ENCODE peak calls at places on chromosomes 6 and 20, in eight cellular contexts. C is MM.1S, S is left ventricle myocardium inferior, T is right cardiac atrium, M is breast epithelium, G is adrenal gland, U is upper lobe of right lung, J is HCT116. H is an unnamed sample.

GRCh38 chr20:33668087-33668790 is 1.5 kb downstream of the ACTL10 start:
- DNase-seq in C (no peak), S (peak), T (no peak), M (no peak), G (peak), U (no peak), J (no peak), H (no peak)

GRCh38 chr6:138386897-138387296 is 9.2 kb downstream of the SMIM28 start:
- DNase-seq in C (no peak), S (no peak), T (no peak), M (no peak), G (no peak), U (no peak), J (no peak), H (no peak)

GRCh38 chr6:14851286-14851685 is 394.6 kb upstream of the JARID2 start:
- DNase-seq in C (no peak), S (no peak), T (no peak), M (no peak), G (no peak), U (no peak), J (no peak), H (no peak)

GRCh38 chr6:7262037-7262461 is 51.0 kb downstream of the SSR1 start:
- DNase-seq in C (no peak), S (peak), T (peak), M (no peak), G (peak), U (no peak), J (no peak), H (no peak)

GRCh38 chr6:65566117-65566516 is 140.9 kb downstream of the EYS start:
- DNase-seq in C (no peak), S (no peak), T (no peak), M (no peak), G (no peak), U (no peak), J (no peak), H (no peak)

GRCh38 chr20:48619126-48620101 is 208.4 kb downstream of the PREX1 start:
- DNase-seq in C (no peak), S (peak), T (peak), M (peak), G (peak), U (peak), J (no peak), H (no peak)

GRCh38 chr20:37596890-37597539 is 69.3 kb upstream of the BLCAP start:
- DNase-seq in C (no peak), S (no peak), T (no peak), M (no peak), G (no peak), U (no peak), J (no peak), H (no peak)

GRCh38 chr6:87118054-87118453 is 23.1 kb upstream of the CGA start:
- DNase-seq in C (no peak), S (no peak), T (no peak), M (no peak), G (no peak), U (no peak), J (peak), H (no peak)

GRCh38 chr6:14656676-14657075 is 539.1 kb downstream of the CD83 start:
- DNase-seq in C (no peak), S (no peak), T (no peak), M (no peak), G (no peak), U (no peak), J (no peak), H (no peak)

GRCh38 chr6:105553174-105553573 is 150.3 kb upstream of the PREP start:
- DNase-seq in C (no peak), S (no peak), T (no peak), M (no peak), G (no peak), U (no peak), J (no peak), H (no peak)

GRCh38 chr20:42277203-42277602 is 659.0 kb upstream of the CHD6 start:
- DNase-seq in C (no peak), S (no peak), T (no peak), M (no peak), G (peak), U (no peak), J (no peak), H (no peak)

GRCh38 chr6:11025911-11026635 is 18.0 kb downstream of the ELOVL2 start:
- DNase-seq in C (peak), S (no peak), T (no peak), M (no peak), G (no peak), U (no peak), J (no peak), H (no peak)

GRCh38 chr6:135753196-135753595 is 98.3 kb upstream of the PDE7B start:
- DNase-seq in C (no peak), S (no peak), T (no peak), M (no peak), G (no peak), U (no peak), J (no peak), H (no peak)

GRCh38 chr6:4804095-4804494 is 27.9 kb downstream of the CDYL start:
- DNase-seq in C (no peak), S (no peak), T (no peak), M (no peak), G (no peak), U (no peak), J (no peak), H (no peak)

GRCh38 chr6:111291334-111291705 is 191.7 kb downstream of the REV3L start:
- DNase-seq in C (no peak), S (no peak), T (no peak), M (no peak), G (no peak), U (no peak), J (no peak), H (no peak)
- H3K27ac ChIP-seq in C (no peak), S (no peak), T (no peak), M (no peak), G (no peak), U (no peak), J (no peak), H (no peak)

DNA sequence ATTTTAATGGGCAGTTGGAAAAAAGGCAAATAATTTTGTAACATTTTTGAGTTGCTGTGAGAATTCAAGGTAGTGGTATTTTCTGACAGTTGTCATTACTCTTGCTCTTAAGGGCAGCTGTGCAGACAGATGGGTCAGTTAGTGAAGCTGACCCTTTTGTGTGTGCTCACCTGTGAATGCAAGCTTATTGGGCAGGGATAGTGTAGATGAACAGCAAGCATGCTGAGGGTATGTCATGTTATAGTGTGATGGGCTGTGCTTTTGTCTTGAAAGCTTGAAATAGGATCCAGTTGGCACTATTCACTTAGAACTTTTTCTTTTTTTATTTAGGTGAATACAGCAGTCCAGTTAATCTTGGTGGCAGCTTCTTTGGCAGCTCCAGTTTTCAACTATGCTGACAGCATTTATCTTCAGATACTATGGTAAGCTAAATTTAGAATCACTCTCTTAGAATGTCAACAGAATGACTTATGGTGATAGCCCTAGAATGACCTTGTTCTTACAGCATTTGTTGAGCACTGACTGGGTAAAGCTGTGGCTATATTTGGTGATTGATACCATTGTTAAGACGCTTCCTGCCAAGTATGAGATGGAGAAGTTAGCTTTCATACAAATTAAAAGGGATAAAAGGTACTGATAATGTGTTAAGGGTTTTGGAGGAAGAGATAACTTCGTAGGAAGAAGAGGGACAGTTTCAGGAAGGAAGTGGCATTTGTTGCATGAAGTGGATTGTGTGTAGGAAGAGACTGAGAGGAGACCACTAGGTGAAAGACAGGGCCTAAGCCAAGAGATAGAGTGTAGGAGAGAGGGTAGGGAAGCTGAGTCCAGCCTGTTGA is 19.5 kb downstream of the LRRN4 start:
- DNase-seq in C (peak), S (no peak), T (no peak), M (no peak), G (no peak), U (no peak), J (no peak), H (no peak)
- H3K27ac ChIP-seq in C (peak), S (peak), T (peak), M (no peak), G (no peak), U (no peak), J (no peak), H (no peak)

GRCh38 chr20:64066984-64067605 is 4.1 kb downstream of the TCEA2 start:
- DNase-seq in C (no peak), S (no peak), T (no peak), M (no peak), G (no peak), U (no peak), J (no peak), H (no peak)

GRCh38 chr20:64063389-64064144 is 569 bp downstream of the TCEA2 start:
- DNase-seq in C (no peak), S (no peak), T (peak), M (peak), G (peak), U (no peak), J (no peak), H (no peak)

GRCh38 chr20:64064145-64064698 is 1.2 kb downstream of the TCEA2 start:
- DNase-seq in C (no peak), S (no peak), T (no peak), M (no peak), G (peak), U (no peak), J (peak), H (no peak)

GRCh38 chr20:64065973-64066341 is 3.0 kb downstream of the TCEA2 start:
- DNase-seq in C (peak), S (no peak), T (no peak), M (no peak), G (no peak), U (no peak), J (peak), H (no peak)

GRCh38 chr20:64065062-64065972 is 2.3 kb downstream of the TCEA2 start:
- DNase-seq in C (peak), S (no peak), T (no peak), M (no peak), G (no peak), U (no peak), J (no peak), H (no peak)
- H3K27ac ChIP-seq in C (peak), S (no peak), T (no peak), M (no peak), G (no peak), U (no peak), J (peak), H (no peak)

GRCh38 chr6:157762636-157763035 is 60.4 kb upstream of the SNX9 start:
- DNase-seq in C (no peak), S (no peak), T (no peak), M (no peak), G (no peak), U (no peak), J (no peak), H (no peak)

GRCh38 chr6:157761926-157762325 is 61.1 kb upstream of the SNX9 start:
- DNase-seq in C (no peak), S (no peak), T (no peak), M (no peak), G (peak), U (no peak), J (no peak), H (no peak)

GRCh38 chr6:157760137-157760536 is 62.9 kb upstream of the SNX9 start:
- DNase-seq in C (no peak), S (no peak), T (no peak), M (no peak), G (no peak), U (no peak), J (no peak), H (no peak)

GRCh38 chr6:157760589-157761330 is 62.3 kb upstream of the SNX9 start:
- DNase-seq in C (no peak), S (no peak), T (no peak), M (no peak), G (no peak), U (no peak), J (no peak), H (no peak)

GRCh38 chr6:157761331-157761921 is 61.6 kb upstream of the SNX9 start:
- DNase-seq in C (no peak), S (no peak), T (no peak), M (no peak), G (no peak), U (no peak), J (no peak), H (no peak)
- H3K27ac ChIP-seq in C (no peak), S (no peak), T (no peak), M (peak), G (no peak), U (no peak), J (no peak), H (no peak)

DNA sequence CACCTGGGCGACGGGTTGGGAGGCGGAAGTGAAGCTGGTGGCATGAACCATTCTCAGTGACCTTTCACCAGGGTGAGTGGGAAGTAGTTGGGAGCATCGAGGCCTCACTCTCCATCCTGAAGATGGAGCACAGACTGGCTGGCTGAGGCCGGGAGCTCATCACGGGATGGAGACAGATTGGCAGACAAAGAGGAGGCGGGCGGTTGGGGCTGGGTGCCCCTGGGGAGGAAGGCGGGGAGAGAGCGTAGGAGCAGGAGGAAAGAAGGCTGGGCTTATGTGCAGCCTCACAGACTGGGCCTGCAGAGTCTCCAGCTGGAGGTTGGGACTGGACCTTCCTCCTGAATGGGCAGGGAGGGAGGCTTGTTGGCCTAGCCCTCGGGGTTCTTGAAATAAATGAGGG is 44.2 kb upstream of the SCRT2 start:
- DNase-seq in C (no peak), S (no peak), T (no peak), M (no peak), G (no peak), U (no peak), J (no peak), H (no peak)
- H3K27ac ChIP-seq in C (no peak), S (no peak), T (no peak), M (no peak), G (no peak), U (no peak), J (no peak), H (no peak)